ENCODE peak calls at places on chromosomes 4 and X, in four cellular contexts. X is IMR-90, D is H1, Q is H9. S is an unnamed sample.

GRCh38 chr4:159142254-159142653 is 39.4 kb downstream of the RAPGEF2 start:
- DNase-seq in X (peak), Q (no peak), D (no peak), S (no peak)

GRCh38 chrX:34656842-34657780 is at the start of gene TMEM47:
- DNase-seq in Q (peak), D (peak), X (peak), S (peak)

GRCh38 chrX:106899276-106899675 is 3.9 kb downstream of the RIPPLY1 start:
- DNase-seq in D (no peak), X (no peak), Q (no peak), S (no peak)

GRCh38 chrX:356385-357034 is 30.2 kb downstream of the PPP2R3B start:
- DNase-seq in X (peak), Q (no peak), D (no peak), S (no peak)

GRCh38 chrX:109475174-109475891 is 6.6 kb downstream of the GUCY2F start:
- DNase-seq in Q (peak), D (peak), X (peak), S (peak)

GRCh38 chr4:157075811-157076577 is at the start of gene GLRB:
- DNase-seq in D (peak), X (peak), Q (peak), S (peak)

GRCh38 chr4:36273276-36273675 is 8.1 kb upstream of the DTHD1 start:
- DNase-seq in D (no peak), Q (no peak), X (no peak), S (no peak)

GRCh38 chrX:79506001-79506400 is 138.9 kb upstream of the ITM2A start:
- DNase-seq in D (no peak), Q (no peak), X (no peak), S (no peak)

GRCh38 chr4:45324381-45325111 is 598.2 kb upstream of the GNPDA2 start:
- DNase-seq in X (no peak), D (no peak), Q (no peak), S (no peak)

GRCh38 chr4:45327544-45327943 is 601.2 kb upstream of the GNPDA2 start:
- DNase-seq in X (no peak), Q (no peak), D (no peak), S (no peak)

GRCh38 chr4:45317739-45318138 is 591.4 kb upstream of the GNPDA2 start:
- DNase-seq in X (no peak), Q (no peak), D (no peak), S (no peak)

GRCh38 chr4:45325112-45325462 is 598.7 kb upstream of the GNPDA2 start:
- DNase-seq in Q (no peak), D (no peak), X (no peak), S (no peak)

GRCh38 chr4:45323453-45324058 is 597.2 kb upstream of the GNPDA2 start:
- DNase-seq in D (no peak), Q (no peak), X (no peak), S (no peak)
- H3K56ac ChIP-seq in D (no peak), Q (no peak), X (no peak), S (no peak)

DNA sequence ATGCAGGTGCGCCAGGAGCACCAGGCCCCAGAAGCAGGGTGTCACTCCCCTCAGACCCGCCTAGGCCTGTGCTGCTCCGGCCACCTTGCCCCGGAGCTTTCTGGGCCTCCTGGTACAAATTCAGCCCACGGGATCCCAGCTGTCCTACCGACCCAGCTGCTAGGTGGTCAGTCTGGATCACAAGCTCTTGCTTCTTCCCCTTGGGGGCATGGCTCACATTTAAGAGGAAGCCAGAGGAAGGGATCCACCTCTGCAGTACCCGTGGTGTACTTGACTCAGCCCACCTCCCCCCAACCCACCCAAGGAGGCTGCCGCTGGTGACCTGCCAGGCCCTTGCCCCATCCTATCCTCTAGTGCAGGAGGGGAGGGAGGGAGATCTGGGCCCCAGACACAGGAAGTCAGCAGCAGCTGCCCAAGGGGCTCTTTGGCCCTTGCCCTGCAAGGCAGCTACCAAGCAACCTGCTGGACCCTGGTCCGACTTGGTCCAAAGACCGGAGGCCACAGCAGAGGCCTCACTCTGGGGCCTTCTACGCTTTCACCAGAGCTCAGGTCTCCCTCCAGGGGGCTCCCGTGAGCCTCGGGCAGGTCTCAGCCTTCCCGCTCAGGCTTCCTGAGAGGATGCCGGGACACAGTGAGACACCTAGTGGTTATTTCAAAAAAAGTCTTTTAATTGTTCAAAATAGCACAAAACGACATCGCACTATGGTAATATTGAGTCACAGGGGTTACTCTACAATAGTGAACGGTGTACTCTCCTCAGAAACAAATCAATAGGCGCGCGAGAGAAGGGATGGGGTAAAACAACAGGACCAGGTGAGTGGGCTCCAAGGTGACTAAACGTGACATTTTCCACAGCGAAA is 2.7 kb upstream of the RENBP start:
- DNase-seq in D (peak), Q (peak), X (peak), S (peak)
- H3K27ac ChIP-seq in D (peak), Q (no peak), X (no peak), S (peak)

DNA sequence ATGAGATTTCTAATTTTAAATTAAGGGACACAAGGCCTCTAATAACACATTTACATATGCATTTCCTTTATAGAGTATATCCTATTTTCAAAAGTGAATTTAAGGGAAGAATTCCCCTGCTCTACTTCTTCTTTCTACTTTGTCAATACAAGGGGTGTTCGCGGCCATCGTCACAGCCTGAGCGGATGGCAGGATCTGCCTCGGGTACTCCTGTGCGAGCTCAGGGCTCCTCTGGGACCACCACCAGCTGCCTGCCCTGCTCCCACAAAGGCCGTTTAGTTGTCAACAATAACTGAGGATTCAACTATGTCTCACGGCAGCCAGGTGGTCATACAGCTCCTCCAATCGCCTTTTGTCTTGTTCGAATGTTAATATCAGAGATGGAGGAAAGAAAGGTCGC is 228.2 kb upstream of the TENM3 start:
- DNase-seq in X (no peak), D (no peak), Q (no peak), S (no peak)
- H3K56ac ChIP-seq in X (no peak), D (no peak), Q (no peak), S (no peak)

GRCh38 chr4:98619197-98619596 is 39.2 kb downstream of the TSPAN5 start:
- DNase-seq in D (no peak), X (no peak), Q (no peak), S (no peak)

GRCh38 chr4:98620087-98620784 is 38.2 kb downstream of the TSPAN5 start:
- DNase-seq in D (no peak), Q (peak), X (no peak), S (no peak)

GRCh38 chr4:98617358-98618047 is 40.9 kb downstream of the TSPAN5 start:
- DNase-seq in Q (no peak), X (no peak), D (no peak), S (no peak)

GRCh38 chr4:98615991-98616390 is 42.4 kb downstream of the TSPAN5 start:
- DNase-seq in Q (no peak), X (no peak), D (no peak), S (no peak)

DNA sequence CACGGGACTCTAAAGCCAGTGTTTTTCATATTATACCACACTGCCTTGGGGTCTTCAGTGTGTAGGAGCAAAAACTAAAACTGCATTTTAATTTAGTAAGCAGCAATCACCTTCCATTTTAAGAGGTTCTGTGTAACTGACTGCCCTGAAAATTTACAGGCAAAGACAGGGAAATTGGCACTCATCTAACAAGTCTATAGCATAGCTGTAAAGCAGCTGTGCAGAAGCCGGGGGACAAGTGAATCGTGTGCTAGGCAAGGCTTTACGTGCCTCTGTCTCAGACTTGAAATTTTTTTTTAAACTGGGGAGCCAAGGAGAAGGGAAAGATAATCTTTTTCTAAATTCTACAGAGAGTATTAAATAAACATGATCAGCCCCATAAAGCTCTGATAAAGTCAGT is 39.7 kb downstream of the TSPAN5 start:
- DNase-seq in Q (no peak), X (no peak), D (no peak), S (no peak)
- H3K27ac ChIP-seq in Q (no peak), X (no peak), D (no peak), S (no peak)

S was measured in mesendoderm.